ENCODE peak calls at places on chromosomes 16 and 17, in four cellular contexts. One of them, this sample, is unnamed.
A peak's percentile ranks its signal among the peaks of the same experiment; 100 is the strongest.

GRCh38 chr16:57041182-57042156 is 50.9 kb upstream of the CPNE2 start:
- DNase-seq in K562: no peak
- DNase-seq in GM12878: peak; percentile 79
- DNase-seq in H1: no peak
- DNase-seq in this sample: no peak

GRCh38 chr17:50817142-50817751 is 18.1 kb upstream of the WFIKKN2 start:
- DNase-seq in K562: peak; percentile 84
- DNase-seq in GM12878: no peak
- DNase-seq in H1: peak; percentile 82
- DNase-seq in this sample: no peak

GRCh38 chr17:17576772-17577234 is 14.7 kb downstream of the PEMT start:
- DNase-seq in K562: no peak
- DNase-seq in GM12878: no peak
- DNase-seq in H1: no peak
- DNase-seq in this sample: no peak

GRCh38 chr16:57240872-57241271 is 4.2 kb upstream of the ARL2BP start:
- DNase-seq in K562: no peak
- DNase-seq in GM12878: no peak
- DNase-seq in H1: no peak
- DNase-seq in this sample: no peak

GRCh38 chr17:9217151-9218067 is 196.1 kb downstream of the NTN1 start:
- DNase-seq in K562: no peak
- DNase-seq in GM12878: no peak
- DNase-seq in H1: no peak
- DNase-seq in this sample: peak; percentile 62

GRCh38 chr17:16304832-16305231 is 48.4 kb downstream of the CENPV start:
- DNase-seq in K562: no peak
- DNase-seq in GM12878: no peak
- DNase-seq in H1: no peak
- DNase-seq in this sample: peak; percentile 56

GRCh38 chr17:10614536-10615155 is 42.5 kb downstream of the MYH3 start:
- DNase-seq in K562: peak; percentile 25
- DNase-seq in GM12878: no peak
- DNase-seq in H1: peak; percentile 81
- DNase-seq in this sample: peak; percentile 51

GRCh38 chr16:84446086-84446485 is 58.4 kb downstream of the MEAK7 start:
- DNase-seq in K562: no peak
- DNase-seq in GM12878: no peak
- DNase-seq in H1: no peak
- DNase-seq in this sample: peak; percentile 28

GRCh38 chr16:12723681-12724080 is 80.0 kb downstream of the CPPED1 start:
- DNase-seq in K562: no peak
- DNase-seq in GM12878: no peak
- DNase-seq in H1: no peak
- DNase-seq in this sample: no peak

GRCh38 chr16:85995591-85996461 is 96.9 kb downstream of the IRF8 start:
- DNase-seq in K562: no peak
- DNase-seq in GM12878: peak; percentile 74
- DNase-seq in H1: no peak
- DNase-seq in this sample: no peak

GRCh38 chr17:55641559-55642160 is 81.0 kb downstream of the TMEM100 start:
- DNase-seq in K562: peak; percentile 21
- DNase-seq in GM12878: no peak
- DNase-seq in H1: peak; percentile 52
- DNase-seq in this sample: peak; percentile 63

GRCh38 chr17:33908363-33909064 is 346.6 kb upstream of the CCL2 start:
- DNase-seq in K562: peak; percentile 78
- DNase-seq in GM12878: no peak
- DNase-seq in H1: no peak
- DNase-seq in this sample: no peak

GRCh38 chr16:72673118-72673517 is 374.8 kb downstream of the ZFHX3 start:
- DNase-seq in K562: no peak
- DNase-seq in GM12878: no peak
- DNase-seq in H1: no peak
- DNase-seq in this sample: peak; percentile 4

GRCh38 chr17:43090022-43090421 is 35.1 kb downstream of the BRCA1 start:
- DNase-seq in K562: no peak
- DNase-seq in GM12878: no peak
- DNase-seq in H1: no peak
- DNase-seq in this sample: no peak

GRCh38 chr16:47387026-47387734 is 73.7 kb downstream of the ITFG1 start:
- DNase-seq in K562: no peak
- DNase-seq in GM12878: no peak
- DNase-seq in H1: no peak
- DNase-seq in this sample: no peak

GRCh38 chr17:50468120-50469004 is at the start of gene CHAD:
- DNase-seq in K562: peak; percentile 63
- DNase-seq in GM12878: no peak
- DNase-seq in H1: peak; percentile 58
- DNase-seq in this sample: no peak

GRCh38 chr17:76370261-76370993 is 14.0 kb upstream of the SPHK1 start:
- DNase-seq in K562: peak; percentile 58
- DNase-seq in GM12878: no peak
- DNase-seq in H1: no peak
- DNase-seq in this sample: peak; percentile 98

DNA sequence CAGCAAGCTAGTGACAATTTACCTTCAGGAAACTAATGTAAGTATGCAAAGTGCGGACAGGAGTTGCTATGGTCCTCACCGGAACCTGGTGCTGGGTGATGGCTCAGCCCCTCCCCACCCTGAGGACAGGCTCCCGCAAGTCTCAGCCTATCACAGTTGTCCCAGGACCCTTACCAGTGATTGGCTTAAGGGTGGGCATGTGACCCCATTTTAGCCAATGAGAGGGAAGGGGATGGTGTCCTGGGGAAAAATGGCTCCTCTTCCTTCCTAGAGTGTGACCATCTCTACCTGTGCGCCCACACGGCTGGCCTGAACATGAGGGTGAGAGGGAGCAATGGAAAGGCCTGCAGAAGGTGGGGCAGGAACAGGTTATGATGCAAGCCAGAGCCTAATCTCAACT is 80.4 kb downstream of the C16orf78 start:
- DNase-seq in K562: peak; percentile 80
- DNase-seq in GM12878: no peak
- DNase-seq in H1: no peak
- DNase-seq in this sample: no peak
- TF ChIP-seq CHD1 in K562: no peak
- TF ChIP-seq CHD1 in GM12878: no peak
- TF ChIP-seq CHD1 in H1: no peak
- TF ChIP-seq CHD1 in this sample: no peak

DNA sequence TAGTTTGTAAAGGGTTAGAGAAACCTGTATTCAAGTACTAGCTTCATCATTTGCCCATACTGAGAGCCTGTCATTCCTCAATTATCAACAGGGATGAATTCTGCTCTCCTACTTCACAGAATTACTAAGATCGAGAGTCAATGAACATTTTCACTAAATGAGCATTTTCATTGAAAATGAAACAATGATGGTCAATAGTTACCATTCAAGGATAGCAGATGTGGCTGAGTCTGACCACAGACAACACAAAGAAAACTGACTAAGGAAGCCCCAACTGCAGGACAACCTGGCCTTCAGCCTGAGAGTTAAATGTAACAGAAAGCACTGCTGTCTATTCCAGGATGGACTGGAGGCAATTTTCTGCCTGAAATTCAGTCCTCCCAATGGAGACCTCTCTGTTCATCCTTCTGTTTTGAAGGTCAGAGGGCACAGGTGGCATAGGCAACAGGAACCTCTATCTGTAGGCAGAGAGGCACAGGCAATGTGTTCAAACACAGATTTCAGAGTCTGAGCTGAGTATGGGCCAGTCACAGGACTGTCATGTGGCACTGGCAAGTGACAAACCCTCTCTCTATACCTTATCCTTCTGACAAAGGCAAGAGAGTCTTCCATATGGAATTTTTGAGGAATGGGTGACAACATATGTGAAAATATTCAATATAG is 19.5 kb downstream of the TRAF4 start:
- DNase-seq in K562: no peak
- DNase-seq in GM12878: no peak
- DNase-seq in H1: no peak
- DNase-seq in this sample: no peak
- H3K4me2 ChIP-seq in K562: no peak overlapping the region
- H3K4me2 ChIP-seq in GM12878: peak overlapping the region; percentile 59
- H3K4me2 ChIP-seq in H1: no peak overlapping the region
- H3K4me2 ChIP-seq in this sample: no peak overlapping the region

DNA sequence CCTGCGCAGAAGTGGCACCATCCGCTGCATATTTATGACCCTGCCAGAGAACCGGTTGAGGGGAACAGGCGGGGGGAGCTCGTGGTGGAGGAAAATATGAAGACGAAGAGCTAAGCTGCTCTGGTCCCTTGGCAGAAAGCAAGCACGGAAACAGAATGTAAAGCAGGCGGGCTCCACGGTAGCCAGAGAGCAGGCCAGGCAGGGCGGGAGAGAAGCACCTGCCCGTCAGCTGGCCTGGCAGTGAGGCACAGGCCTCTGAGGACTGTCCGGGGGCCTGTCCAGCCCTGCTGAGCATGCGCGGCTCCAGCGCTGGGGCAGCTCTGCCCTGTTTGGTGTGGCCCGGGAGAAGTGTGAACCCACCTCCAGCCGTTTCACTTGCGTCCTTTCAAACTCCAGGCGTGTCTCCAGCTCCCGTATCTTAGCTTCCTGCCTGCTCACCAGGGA is 46.7 kb downstream of the PIPOX start:
- DNase-seq in K562: no peak
- DNase-seq in GM12878: no peak
- DNase-seq in H1: no peak
- DNase-seq in this sample: no peak
- TF ChIP-seq CHD1 in K562: no peak
- TF ChIP-seq CHD1 in GM12878: no peak
- TF ChIP-seq CHD1 in H1: no peak
- TF ChIP-seq CHD1 in this sample: no peak

DNA sequence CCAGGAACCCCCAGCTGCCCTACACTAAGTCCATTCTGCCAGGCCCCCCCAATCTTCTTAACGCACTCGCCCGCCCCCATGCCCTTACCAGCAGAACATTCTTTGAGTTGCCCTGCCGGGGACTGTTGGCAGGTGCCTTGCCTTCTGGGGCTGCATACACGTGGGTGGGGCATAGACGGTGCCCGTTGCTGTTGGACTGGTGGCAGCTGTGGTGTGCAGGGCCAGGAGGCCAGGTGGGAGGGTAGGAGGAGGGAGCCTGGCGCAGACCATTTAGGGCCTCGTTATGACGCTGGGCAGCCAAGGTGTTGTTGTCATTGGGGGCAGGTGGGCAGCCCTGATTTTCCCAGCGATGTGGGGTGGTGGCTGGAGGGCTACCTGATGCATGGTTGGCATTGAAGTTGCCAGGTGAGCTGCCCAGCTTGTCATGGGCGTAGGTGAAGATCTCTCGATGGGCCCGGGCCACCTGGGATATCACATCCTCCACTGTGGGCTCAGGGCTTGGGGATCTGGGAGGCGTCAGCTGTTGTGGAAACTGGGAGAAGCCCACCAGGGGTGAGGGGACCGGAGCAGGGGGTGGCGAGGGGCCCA is 4.9 kb downstream of the NR1D1 start:
- DNase-seq in K562: no peak
- DNase-seq in GM12878: no peak
- DNase-seq in H1: no peak
- DNase-seq in this sample: no peak
- H3K4me2 ChIP-seq in K562: no peak overlapping the region
- H3K4me2 ChIP-seq in GM12878: peak overlapping the region; percentile 90
- H3K4me2 ChIP-seq in H1: no peak overlapping the region
- H3K4me2 ChIP-seq in this sample: no peak overlapping the region

DNA sequence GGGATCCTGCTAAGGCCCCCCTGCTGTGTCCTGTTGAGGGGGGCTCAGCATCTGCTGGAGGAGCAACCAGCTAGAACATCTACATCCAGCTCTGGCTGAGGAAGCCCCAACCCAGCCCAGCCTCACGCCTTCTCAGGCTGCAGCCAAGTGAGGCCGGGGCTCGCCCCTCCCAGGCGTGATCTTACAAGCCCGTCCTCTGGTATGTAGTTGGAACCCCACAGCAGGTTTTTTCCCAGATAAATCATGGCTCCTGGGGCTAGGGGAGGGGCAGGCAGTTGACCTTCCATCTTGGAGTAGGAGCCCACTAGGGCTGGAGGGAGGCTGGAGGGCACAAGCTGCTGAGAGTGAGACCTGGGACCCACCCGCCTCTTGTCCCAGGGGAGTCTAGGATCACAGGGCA is 4.7 kb downstream of the FAM83G start:
- DNase-seq in K562: no peak
- DNase-seq in GM12878: no peak
- DNase-seq in H1: no peak
- DNase-seq in this sample: no peak
- TF ChIP-seq CHD1 in K562: no peak
- TF ChIP-seq CHD1 in GM12878: no peak
- TF ChIP-seq CHD1 in H1: no peak
- TF ChIP-seq CHD1 in this sample: no peak

DNA sequence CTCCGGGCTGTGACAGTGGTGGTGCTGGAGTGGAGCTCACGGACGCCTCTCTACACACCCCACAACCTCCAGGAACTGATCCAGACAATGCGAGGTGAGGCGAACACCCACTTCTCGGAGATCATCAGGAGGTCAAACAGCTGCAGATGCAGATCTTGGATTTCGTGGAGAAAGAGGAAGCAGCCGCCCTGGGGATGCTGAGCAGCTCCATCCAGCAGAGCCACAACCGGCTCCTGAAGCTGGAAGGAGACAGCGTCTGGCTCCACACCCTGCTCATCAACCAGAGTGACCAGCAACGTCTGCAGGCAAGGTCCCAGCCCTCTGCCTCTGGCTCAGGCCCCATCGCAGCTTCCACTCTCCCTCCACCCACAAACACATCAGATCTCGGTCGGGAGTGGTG is 13.2 kb upstream of the SLC16A5 start:
- DNase-seq in K562: peak; percentile 67
- DNase-seq in GM12878: no peak
- DNase-seq in H1: no peak
- DNase-seq in this sample: no peak
- H3K4me2 ChIP-seq in K562: peak overlapping the region; percentile 29
- H3K4me2 ChIP-seq in GM12878: no peak overlapping the region
- H3K4me2 ChIP-seq in H1: no peak overlapping the region
- H3K4me2 ChIP-seq in this sample: no peak overlapping the region

GRCh38 chr17:81338301-81339179 is 43.4 kb upstream of the SLC38A10 start:
- DNase-seq in K562: no peak
- DNase-seq in GM12878: no peak
- DNase-seq in H1: peak; percentile 47
- DNase-seq in this sample: no peak
- TF ChIP-seq CHD1 in K562: no peak
- TF ChIP-seq CHD1 in GM12878: no peak
- TF ChIP-seq CHD1 in H1: no peak
- TF ChIP-seq CHD1 in this sample: no peak

GRCh38 chr17:3513305-3514035 is 37.7 kb downstream of the ASPA start:
- DNase-seq in K562: peak; percentile 39
- DNase-seq in GM12878: no peak
- DNase-seq in H1: no peak
- DNase-seq in this sample: no peak
- H3K4me2 ChIP-seq in K562: peak overlapping the region; percentile 46
- H3K4me2 ChIP-seq in GM12878: no peak overlapping the region
- H3K4me2 ChIP-seq in H1: peak overlapping the region; percentile 50
- H3K4me2 ChIP-seq in this sample: no peak overlapping the region